ENCODE peak calls at places on chromosomes 1 and 21, in ten cellular contexts. Q, R, O, I, U, D, W, L, M and T are unnamed samples.
A peak's percentile ranks its signal among the peaks of the same experiment; 100 is the strongest.

GRCh38 chr1:154999651-155000474 is 2.7 kb upstream of the ZBTB7B start:
- DNase-seq in O (no peak), I (no peak), R (peak; percentile 69), D (peak; percentile 85), M (no peak), W (no peak), Q (no peak), U (no peak), L (peak; percentile 70), T (peak; percentile 59)

GRCh38 chr1:241998412-241998921 is 431 bp downstream of the MAP1LC3C start:
- DNase-seq in W (peak; percentile 81), I (peak; percentile 78), L (peak; percentile 63), M (peak; percentile 37), O (peak; percentile 73), D (peak; percentile 66), U (peak; percentile 69), R (peak; percentile 46), Q (peak; percentile 88), T (no peak)

GRCh38 chr1:245469006-245469405 is 314.2 kb downstream of the KIF26B start:
- DNase-seq in I (no peak), Q (no peak), O (no peak), D (no peak), M (no peak), U (no peak), R (no peak), L (no peak), W (no peak), T (no peak)

GRCh38 chr1:98749152-98749756 is 87.7 kb downstream of the SNX7 start:
- DNase-seq in R (peak; percentile 39), O (peak; percentile 7), W (no peak), Q (peak; percentile 18), D (no peak), U (no peak), I (peak; percentile 8), M (no peak), L (no peak), T (no peak)

GRCh38 chr1:94014635-94015488 is 105.6 kb upstream of the GCLM start:
- DNase-seq in Q (peak; percentile 78), L (no peak), M (no peak), W (no peak), O (peak; percentile 64), U (no peak), I (no peak), D (no peak), R (no peak), T (no peak)

GRCh38 chr1:176466514-176466913 is 3.5 kb downstream of the PAPPA2 start:
- DNase-seq in I (peak; percentile 13), D (peak; percentile 36), L (no peak), M (no peak), R (peak; percentile 4), Q (no peak), U (no peak), O (no peak), W (no peak), T (no peak)

GRCh38 chr1:94713472-94714141 is 106.5 kb upstream of the SLC44A3 start:
- DNase-seq in O (peak; percentile 99), I (peak; percentile 94), Q (peak; percentile 99), R (no peak), M (no peak), L (no peak), D (peak; percentile 86), U (no peak), W (peak; percentile 71), T (no peak)

GRCh38 chr1:85315789-85316188 is 39.4 kb upstream of the BCL10 start:
- DNase-seq in D (no peak), R (no peak), U (no peak), I (no peak), O (peak; percentile 54), W (peak; percentile 56), L (no peak), M (no peak), Q (no peak), T (no peak)

GRCh38 chr1:53500184-53501064 is 41.2 kb downstream of the DMRTB1 start:
- DNase-seq in I (no peak), L (no peak), D (no peak), W (no peak), M (no peak), Q (no peak), O (no peak), U (no peak), R (peak; percentile 12), T (no peak)

GRCh38 chr1:93255222-93256079 is 74.9 kb downstream of the CCDC18 start:
- DNase-seq in M (no peak), I (peak; percentile 55), W (no peak), Q (peak; percentile 72), O (peak; percentile 92), R (peak; percentile 27), U (no peak), L (no peak), D (no peak), T (no peak)

GRCh38 chr1:72780212-72780611 is 497.9 kb upstream of the NEGR1 start:
- DNase-seq in M (no peak), L (no peak), R (no peak), O (no peak), U (no peak), Q (no peak), D (no peak), W (no peak), I (no peak), T (no peak)

GRCh38 chr1:206511362-206512064 is 4.2 kb downstream of the RASSF5 start:
- DNase-seq in L (no peak), D (no peak), O (no peak), Q (no peak), W (no peak), I (no peak), U (no peak), R (no peak), M (no peak), T (peak; percentile 27)

DNA sequence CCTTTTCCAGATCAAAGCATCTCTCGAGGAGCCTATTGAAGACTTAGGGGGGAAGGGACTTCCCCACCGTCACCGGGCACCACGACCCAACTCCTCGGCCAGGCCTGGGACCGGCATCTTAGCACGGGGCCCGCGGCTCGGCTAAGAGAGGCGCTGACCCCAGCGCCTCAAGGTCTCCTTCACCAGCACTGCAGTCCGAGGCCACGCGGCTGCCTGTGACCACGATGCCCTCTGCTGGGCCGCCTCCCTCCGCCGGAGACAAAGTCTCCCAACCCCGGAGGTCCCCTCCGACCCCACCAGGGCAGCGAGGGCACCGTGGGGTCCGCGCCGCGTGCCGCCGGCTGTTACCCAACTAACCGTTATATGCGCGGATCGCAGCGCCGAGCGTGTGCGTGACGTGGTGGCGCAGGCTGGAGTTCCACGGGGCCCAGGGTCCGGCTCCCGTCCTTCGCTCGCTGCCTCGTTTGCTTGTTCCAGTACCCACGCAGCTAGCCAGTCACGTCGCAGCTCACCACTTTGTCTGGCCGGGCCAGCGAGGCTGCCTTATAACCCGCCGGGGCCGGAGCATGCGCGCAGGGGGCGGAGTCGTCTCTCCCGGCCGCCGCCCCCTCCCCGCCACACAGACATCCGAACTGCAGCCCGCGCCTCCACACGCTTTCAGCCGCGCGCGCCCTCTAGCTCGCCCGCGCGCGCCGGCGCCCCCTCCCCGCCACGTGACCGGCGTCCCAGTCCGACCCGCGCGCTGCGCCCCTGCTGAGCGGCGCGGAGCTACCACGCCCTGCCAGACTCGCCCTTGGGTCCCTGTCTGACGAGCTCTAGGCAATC is at the start of gene SLC16A1:
- DNase-seq in W (peak; percentile 92), M (peak; percentile 81), R (peak; percentile 95), D (peak; percentile 90), Q (peak; percentile 93), O (peak; percentile 91), I (peak; percentile 92), L (peak; percentile 96), U (peak; percentile 94), T (peak; percentile 98)
- TF ChIP-seq CTCF in W (peak; percentile 8), M (no peak), R (no peak), D (no peak), Q (peak; percentile 36), O (peak; percentile 38), I (peak; percentile 27), L (no peak), U (peak; percentile 35), T (peak; percentile 65)

DNA sequence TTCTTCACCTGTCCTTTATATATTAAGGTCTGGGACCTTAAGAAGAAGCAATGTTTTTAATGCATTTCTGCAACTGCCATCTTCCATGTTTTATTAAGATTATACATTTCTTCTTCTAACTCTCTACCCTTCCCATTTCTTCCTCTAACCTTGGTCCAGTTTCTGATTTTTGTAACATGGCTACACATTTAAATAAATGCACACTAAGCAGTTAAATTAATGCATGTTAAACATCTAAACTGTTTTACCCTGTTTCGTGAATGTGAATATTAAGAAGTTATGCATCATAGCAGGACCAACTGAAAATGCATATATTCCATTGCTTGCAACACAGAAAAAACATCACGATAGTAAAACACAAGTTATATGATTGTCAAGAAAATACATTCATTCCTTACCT is 3.7 kb downstream of the BRINP3 start:
- DNase-seq in O (no peak), L (no peak), U (no peak), Q (no peak), M (no peak), R (no peak), D (no peak), I (no peak), W (no peak), T (no peak)
- TF ChIP-seq CTCF in O (no peak), L (no peak), U (no peak), Q (no peak), M (no peak), R (no peak), D (no peak), I (no peak), W (no peak), T (no peak)

DNA sequence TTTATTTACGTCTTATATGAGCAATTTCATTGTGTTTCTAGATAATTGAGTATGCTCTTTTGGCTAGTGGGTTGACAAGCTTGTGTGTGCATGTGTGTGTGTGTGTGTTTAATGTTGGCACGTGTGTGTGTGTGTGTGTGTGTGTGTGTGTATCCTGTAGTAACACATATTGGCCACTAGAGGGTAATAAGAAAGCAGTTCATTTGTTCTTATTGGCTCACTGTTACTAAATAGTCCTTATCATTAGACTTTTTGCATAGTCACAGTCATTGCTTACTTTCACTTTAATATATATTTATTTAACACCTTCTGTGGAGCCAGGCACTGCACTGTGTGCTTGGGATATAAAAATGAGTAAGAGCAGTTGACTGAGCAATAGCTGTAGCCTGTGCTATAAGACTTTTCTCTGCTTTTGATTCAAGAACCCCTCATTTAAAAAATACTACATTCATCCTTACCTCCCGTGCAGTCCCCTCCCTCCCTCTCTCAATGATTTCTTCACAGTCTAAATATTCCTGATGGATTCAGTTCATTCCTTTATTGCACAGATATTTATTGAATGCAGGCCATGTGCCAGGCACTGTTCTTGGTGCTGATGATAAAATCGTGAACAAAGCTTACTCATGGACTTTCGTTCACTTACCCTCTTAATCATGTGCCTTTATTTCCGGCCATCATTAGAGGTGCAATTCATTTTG is 96.7 kb downstream of the DYRK1A start:
- DNase-seq in D (no peak), I (peak; percentile 22), R (peak; percentile 68), U (no peak), W (no peak), O (peak; percentile 80), L (no peak), M (no peak), Q (peak; percentile 74), T (no peak)
- TF ChIP-seq CTCF in D (peak; percentile 50), I (peak; percentile 75), R (peak; percentile 75), U (peak; percentile 76), W (peak; percentile 40), O (peak; percentile 75), L (peak; percentile 66), M (peak; percentile 65), Q (peak; percentile 73), T (peak; percentile 80)

DNA sequence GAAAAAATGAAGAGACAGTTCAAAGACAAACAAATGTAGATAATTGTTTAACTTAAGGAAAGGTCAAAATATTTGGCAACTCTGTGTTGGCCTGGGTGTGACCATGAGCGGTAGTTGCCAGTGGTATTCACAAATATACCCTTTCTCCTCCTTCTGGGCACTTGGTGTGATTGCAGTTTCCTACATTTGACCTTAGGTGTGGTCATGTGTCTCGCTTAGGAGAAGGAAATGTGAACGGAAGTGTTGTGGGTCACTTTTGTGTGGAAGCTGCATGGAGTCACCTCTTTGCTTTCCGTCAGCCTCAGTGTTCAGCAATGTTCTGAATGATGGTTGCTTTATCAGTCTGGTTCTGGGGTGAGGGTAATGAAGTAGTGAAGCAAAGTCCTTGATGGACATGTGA is 3.4 kb upstream of the PCSK9 start:
- DNase-seq in W (no peak), L (no peak), R (no peak), D (no peak), M (no peak), O (no peak), Q (no peak), I (no peak), U (no peak), T (no peak)
- TF ChIP-seq CTCF in W (no peak), L (no peak), R (no peak), D (no peak), M (peak; percentile 12), O (no peak), Q (peak; percentile 5), I (no peak), U (peak; percentile 49), T (no peak)